ENCODE peak calls at places on chromosomes 2 and 18, in seven cellular contexts. F is GM12865, C is tibial artery, Y is GM13976, K is cardiac fibroblast, S is prostate gland, N is astrocyte of the spinal cord. D is an unnamed sample.
A peak's percentile ranks its signal among the peaks of the same experiment; 100 is the strongest.

GRCh38 chr2:134917219-134917957 is 1.2 kb upstream of the CCNT2 start:
- DNase-seq in F (peak; percentile 45), C (no peak), Y (no peak), K (no peak), S (no peak), N (no peak), D (peak; percentile 22)

GRCh38 chr2:105977212-105977611 is 216.9 kb downstream of the UXS1 start:
- DNase-seq in F (no peak), C (no peak), Y (no peak), K (peak; percentile 88), S (no peak), N (peak; percentile 66), D (peak; percentile 39)

GRCh38 chr2:136402281-136402680 is 284.3 kb upstream of the CXCR4 start:
- DNase-seq in F (no peak), C (no peak), Y (no peak), K (no peak), S (no peak), N (no peak), D (no peak)

GRCh38 chr2:207847807-207848544 is 78.3 kb upstream of the FZD5 start:
- DNase-seq in F (no peak), C (no peak), Y (no peak), K (peak; percentile 71), S (peak; percentile 86), N (peak; percentile 82), D (peak; percentile 14)

GRCh38 chr2:11370377-11371098 is 26.1 kb upstream of the ROCK2 start:
- DNase-seq in F (no peak), C (no peak), Y (no peak), K (peak; percentile 18), S (no peak), N (peak; percentile 34), D (no peak)

GRCh38 chr2:143878131-143878530 is 641.8 kb downstream of the ZEB2 start:
- DNase-seq in F (no peak), C (no peak), Y (no peak), K (no peak), S (no peak), N (no peak), D (no peak)

GRCh38 chr2:45759310-45759851 is 107.9 kb downstream of the PRKCE start:
- DNase-seq in F (no peak), C (no peak), Y (no peak), K (peak; percentile 64), S (no peak), N (peak; percentile 50), D (no peak)

GRCh38 chr2:101440127-101440738 is 34.7 kb downstream of the RFX8 start:
- DNase-seq in F (no peak), C (no peak), Y (no peak), K (peak; percentile 54), S (no peak), N (peak; percentile 39), D (no peak)

GRCh38 chr2:56522605-56523089 is 338.9 kb downstream of the CCDC85A start:
- DNase-seq in F (no peak), C (no peak), Y (no peak), K (peak; percentile 28), S (peak; percentile 41), N (peak; percentile 42), D (no peak)

GRCh38 chr18:213977-214376 is 53.9 kb downstream of the THOC1 start:
- DNase-seq in F (no peak), C (no peak), Y (no peak), K (no peak), S (no peak), N (no peak), D (no peak)

GRCh38 chr18:75075429-75075841 is 133.5 kb downstream of the PTGR3 start:
- DNase-seq in F (no peak), C (no peak), Y (no peak), K (no peak), S (no peak), N (no peak), D (no peak)

GRCh38 chr2:182208421-182208820 is 218.4 kb downstream of the PDE1A start:
- DNase-seq in F (no peak), C (no peak), Y (no peak), K (no peak), S (no peak), N (no peak), D (no peak)

GRCh38 chr18:13374468-13375301 is 156.1 kb downstream of the LDLRAD4 start:
- DNase-seq in F (no peak), C (no peak), Y (no peak), K (peak; percentile 15), S (no peak), N (no peak), D (peak; percentile 34)

GRCh38 chr2:85611705-85612587 is at the start of gene C2orf68:
- DNase-seq in F (peak; percentile 94), C (peak; percentile 94), Y (peak; percentile 96), K (peak; percentile 84), S (peak; percentile 86), N (peak; percentile 86), D (peak; percentile 94)

GRCh38 chr2:73415906-73416305 is 30.3 kb downstream of the ALMS1 start:
- DNase-seq in F (no peak), C (no peak), Y (no peak), K (peak; percentile 15), S (no peak), N (no peak), D (no peak)

GRCh38 chr18:12928149-12928548 is 19.7 kb upstream of the SEH1L start:
- DNase-seq in F (no peak), C (no peak), Y (no peak), K (no peak), S (no peak), N (no peak), D (no peak)

GRCh38 chr2:177264209-177264538 is 353 bp downstream of the NFE2L2 start:
- DNase-seq in F (no peak), C (no peak), Y (no peak), K (no peak), S (no peak), N (no peak), D (no peak)

GRCh38 chr2:179454443-179455218 is 190.0 kb upstream of the SESTD1 start:
- DNase-seq in F (no peak), C (no peak), Y (no peak), K (peak; percentile 96), S (no peak), N (peak; percentile 95), D (no peak)

GRCh38 chr2:239829326-239829725 is 195.8 kb downstream of the NDUFA10 start:
- DNase-seq in F (no peak), C (peak; percentile 43), Y (no peak), K (no peak), S (no peak), N (no peak), D (no peak)

DNA sequence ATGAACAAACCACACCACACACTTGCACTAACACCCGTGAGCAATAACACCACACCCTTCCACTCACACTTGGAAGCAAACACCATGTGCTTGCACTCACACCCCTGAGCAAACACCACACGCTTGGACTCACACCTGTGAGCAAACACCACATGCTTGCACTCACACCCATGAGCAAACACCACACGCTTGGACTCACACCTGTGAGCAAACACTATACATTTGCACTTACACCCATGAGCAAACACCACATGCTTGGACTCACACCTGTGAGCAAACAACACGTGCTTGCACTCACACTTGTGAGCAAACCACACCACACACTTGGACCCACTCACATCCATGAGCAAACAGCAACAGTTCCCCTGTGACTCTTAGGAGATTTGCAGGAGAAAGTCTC is 24.4 kb downstream of the SNTG2 start:
- DNase-seq in F (no peak), C (no peak), Y (no peak), K (no peak), S (no peak), N (no peak), D (no peak)
- TF ChIP-seq CTCF in F (no peak), C (no peak), Y (no peak), K (no peak), S (no peak), N (no peak), D (no peak)

GRCh38 chr2:65070172-65070830 is 14.1 kb downstream of the CEP68 start:
- DNase-seq in F (no peak), C (no peak), Y (no peak), K (peak; percentile 59), S (no peak), N (peak; percentile 38), D (peak; percentile 48)
- TF ChIP-seq CTCF in F (no peak), C (no peak), Y (no peak), K (peak; percentile 30), S (no peak), N (peak; percentile 22), D (no peak)

DNA sequence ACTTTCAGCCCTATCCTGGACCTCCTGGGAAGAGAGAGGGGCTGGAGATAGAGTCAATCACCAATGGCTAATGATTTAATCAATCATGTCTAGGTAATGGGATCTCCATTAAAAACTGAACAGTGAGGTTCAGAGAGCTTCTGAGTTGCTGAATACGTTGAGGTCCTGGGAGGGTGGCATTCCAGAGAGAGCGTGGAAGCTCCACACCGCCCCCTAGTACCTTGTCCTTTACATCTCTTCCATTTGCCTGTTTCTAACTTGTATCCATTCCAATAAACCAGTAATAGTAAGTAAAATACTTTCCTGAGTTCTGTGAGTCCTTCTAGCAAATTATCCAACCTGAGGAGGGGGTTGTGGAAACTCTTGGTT is 101.7 kb downstream of the B3GNT2 start:
- DNase-seq in F (peak; percentile 30), C (no peak), Y (no peak), K (peak; percentile 36), S (no peak), N (no peak), D (no peak)
- TF ChIP-seq CTCF in F (peak; percentile 6), C (no peak), Y (no peak), K (peak; percentile 26), S (no peak), N (no peak), D (no peak)

GRCh38 chr2:237092920-237093781 is 7.5 kb downstream of the COPS8 start:
- DNase-seq in F (no peak), C (no peak), Y (no peak), K (peak; percentile 90), S (peak; percentile 42), N (peak; percentile 80), D (no peak)
- TF ChIP-seq CTCF in F (peak; percentile 9), C (peak; percentile 55), Y (no peak), K (peak; percentile 66), S (no peak), N (peak; percentile 66), D (no peak)

DNA sequence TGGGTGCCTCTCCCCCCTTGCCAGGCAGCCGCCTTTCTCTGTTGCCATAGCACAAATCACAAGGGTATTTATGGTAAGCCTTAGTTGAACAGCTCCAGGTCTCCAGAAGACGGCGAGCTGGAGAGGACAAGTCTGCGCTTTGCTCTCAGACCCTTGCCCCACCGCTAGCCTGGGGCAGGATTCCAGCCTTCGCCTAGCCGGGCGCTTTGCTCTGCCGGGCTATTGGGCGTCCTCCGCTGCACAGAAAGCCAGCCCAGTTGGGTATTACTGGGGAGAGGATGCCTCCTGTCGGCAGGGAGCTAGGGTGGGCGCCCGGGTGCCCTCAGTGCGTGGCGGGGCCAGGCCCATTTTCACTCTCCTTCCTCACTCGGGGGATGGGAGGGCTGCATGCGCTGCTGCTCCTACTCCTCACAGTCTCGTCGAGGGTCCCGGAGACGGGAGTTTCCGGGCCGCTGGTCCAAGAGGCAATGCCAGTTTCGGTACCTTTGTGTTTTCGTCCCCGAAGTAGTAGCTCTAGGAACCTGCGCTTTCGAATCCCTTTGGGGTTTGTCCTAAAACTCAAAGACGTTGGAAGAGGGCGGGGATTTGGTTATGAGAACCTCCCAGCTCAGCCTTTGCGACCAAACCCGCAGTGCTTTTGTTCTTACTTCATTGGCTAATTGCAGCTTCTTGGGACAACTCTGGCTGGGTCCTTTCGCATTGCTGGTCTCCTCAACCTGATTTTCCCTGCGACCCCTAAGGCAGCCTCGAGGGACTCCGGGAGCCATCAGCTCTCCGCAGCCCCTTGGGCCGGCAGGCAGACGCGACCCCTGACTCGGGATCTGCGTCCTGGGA is 3.6 kb upstream of the DLX2 start:
- DNase-seq in F (peak; percentile 46), C (no peak), Y (peak; percentile 69), K (peak; percentile 62), S (no peak), N (no peak), D (peak; percentile 68)
- TF ChIP-seq CTCF in F (peak; percentile 55), C (peak; percentile 15), Y (peak; percentile 55), K (peak; percentile 60), S (no peak), N (peak; percentile 50), D (peak; percentile 68)

D was measured in activated CD8-positive, alpha-beta T cell treated with anti-CD3 and anti-CD28 coated beads for 36 hours.